ENCODE peak calls at places on chromosomes 2 and 18, in four cellular contexts. One of them, this sample, is unnamed.
A peak's percentile ranks its signal among the peaks of the same experiment; 100 is the strongest.

GRCh38 chr2:127175821-127176354 is 44.2 kb downstream of the CYP27C1 start:
- DNase-seq in fibroblast of lung: peak; percentile 69
- DNase-seq in H1: no peak
- DNase-seq in neuronal stem cell: no peak
- DNase-seq in this sample: no peak

GRCh38 chr18:34915046-34915445 is 126.2 kb upstream of the MAPRE2 start:
- DNase-seq in fibroblast of lung: no peak
- DNase-seq in H1: no peak
- DNase-seq in neuronal stem cell: no peak
- DNase-seq in this sample: no peak

GRCh38 chr2:3669656-3670055 is 11.7 kb downstream of the ALLC start:
- DNase-seq in fibroblast of lung: no peak
- DNase-seq in H1: peak; percentile 26
- DNase-seq in neuronal stem cell: no peak
- DNase-seq in this sample: no peak

GRCh38 chr18:70368903-70369302 is 80.1 kb downstream of the SOCS6 start:
- DNase-seq in fibroblast of lung: no peak
- DNase-seq in H1: no peak
- DNase-seq in neuronal stem cell: no peak
- DNase-seq in this sample: no peak

GRCh38 chr2:210617732-210618330 is 61.4 kb downstream of the CPS1 start:
- DNase-seq in fibroblast of lung: peak; percentile 58
- DNase-seq in H1: no peak
- DNase-seq in neuronal stem cell: peak; percentile 23
- DNase-seq in this sample: no peak

GRCh38 chr2:48346124-48346536 is 183.8 kb upstream of the STON1 start:
- DNase-seq in fibroblast of lung: peak; percentile 92
- DNase-seq in H1: no peak
- DNase-seq in neuronal stem cell: no peak
- DNase-seq in this sample: no peak

GRCh38 chr2:65017335-65017734 is 28.1 kb downstream of the SLC1A4 start:
- DNase-seq in fibroblast of lung: no peak
- DNase-seq in H1: no peak
- DNase-seq in neuronal stem cell: no peak
- DNase-seq in this sample: no peak

GRCh38 chr2:72415256-72415655 is 267.6 kb upstream of the CYP26B1 start:
- DNase-seq in fibroblast of lung: peak; percentile 28
- DNase-seq in H1: no peak
- DNase-seq in neuronal stem cell: no peak
- DNase-seq in this sample: no peak

GRCh38 chr2:88967844-88968243 is 276.4 kb downstream of the RPIA start:
- DNase-seq in fibroblast of lung: no peak
- DNase-seq in H1: no peak
- DNase-seq in neuronal stem cell: no peak
- DNase-seq in this sample: no peak

GRCh38 chr2:70964596-70965386 is 13.6 kb upstream of the ANKRD53 start:
- DNase-seq in fibroblast of lung: peak; percentile 66
- DNase-seq in H1: peak; percentile 92
- DNase-seq in neuronal stem cell: peak; percentile 73
- DNase-seq in this sample: no peak

GRCh38 chr2:183951636-183952035 is 646.7 kb upstream of the ZNF804A start:
- DNase-seq in fibroblast of lung: peak; percentile 78
- DNase-seq in H1: no peak
- DNase-seq in neuronal stem cell: no peak
- DNase-seq in this sample: no peak

GRCh38 chr18:54888933-54889332 is 60.7 kb downstream of the RAB27B start:
- DNase-seq in fibroblast of lung: peak; percentile 57
- DNase-seq in H1: no peak
- DNase-seq in neuronal stem cell: no peak
- DNase-seq in this sample: no peak

GRCh38 chr18:71136487-71136886 is 847.6 kb downstream of the SOCS6 start:
- DNase-seq in fibroblast of lung: no peak
- DNase-seq in H1: no peak
- DNase-seq in neuronal stem cell: no peak
- DNase-seq in this sample: no peak

GRCh38 chr2:156672569-156673270 is 236.5 kb downstream of the GPD2 start:
- DNase-seq in fibroblast of lung: peak; percentile 25
- DNase-seq in H1: no peak
- DNase-seq in neuronal stem cell: no peak
- DNase-seq in this sample: no peak

GRCh38 chr18:31070206-31070605 is 27.7 kb upstream of the DSC3 start:
- DNase-seq in fibroblast of lung: peak; percentile 9
- DNase-seq in H1: no peak
- DNase-seq in neuronal stem cell: no peak
- DNase-seq in this sample: no peak

GRCh38 chr2:146818122-146818521 is 1026.7 kb upstream of the ACVR2A start:
- DNase-seq in fibroblast of lung: peak; percentile 61
- DNase-seq in H1: no peak
- DNase-seq in neuronal stem cell: no peak
- DNase-seq in this sample: no peak

GRCh38 chr18:31267823-31268481 is 50.0 kb upstream of the DSG1 start:
- DNase-seq in fibroblast of lung: no peak
- DNase-seq in H1: no peak
- DNase-seq in neuronal stem cell: no peak
- DNase-seq in this sample: no peak

GRCh38 chr2:64312622-64312948 is 141.4 kb upstream of the LGALSL start:
- DNase-seq in fibroblast of lung: no peak
- DNase-seq in H1: peak; percentile 43
- DNase-seq in neuronal stem cell: no peak
- DNase-seq in this sample: no peak

GRCh38 chr2:96527990-96528679 is 8.4 kb upstream of the ARID5A start:
- DNase-seq in fibroblast of lung: peak; percentile 44
- DNase-seq in H1: no peak
- DNase-seq in neuronal stem cell: no peak
- DNase-seq in this sample: no peak

GRCh38 chr2:127661072-127661618 is 14.2 kb downstream of the LIMS2 start:
- DNase-seq in fibroblast of lung: no peak
- DNase-seq in H1: no peak
- DNase-seq in neuronal stem cell: no peak
- DNase-seq in this sample: no peak

GRCh38 chr2:219662566-219662965 is 35.1 kb downstream of the SLC4A3 start:
- DNase-seq in fibroblast of lung: no peak
- DNase-seq in H1: no peak
- DNase-seq in neuronal stem cell: no peak
- DNase-seq in this sample: no peak

GRCh38 chr2:220279840-220280239 is 652.4 kb downstream of the SLC4A3 start:
- DNase-seq in fibroblast of lung: no peak
- DNase-seq in H1: no peak
- DNase-seq in neuronal stem cell: no peak
- DNase-seq in this sample: no peak

GRCh38 chr2:169877406-169877805 is 50.2 kb downstream of the UBR3 start:
- DNase-seq in fibroblast of lung: peak; percentile 54
- DNase-seq in H1: no peak
- DNase-seq in neuronal stem cell: no peak
- DNase-seq in this sample: no peak

GRCh38 chr2:19124135-19124534 is 234.3 kb downstream of the OSR1 start:
- DNase-seq in fibroblast of lung: peak; percentile 42
- DNase-seq in H1: no peak
- DNase-seq in neuronal stem cell: no peak
- DNase-seq in this sample: no peak

GRCh38 chr2:88521445-88522070 is 69.1 kb upstream of the FOXI3 start:
- DNase-seq in fibroblast of lung: no peak
- DNase-seq in H1: no peak
- DNase-seq in neuronal stem cell: no peak
- DNase-seq in this sample: no peak

GRCh38 chr2:27198627-27199026 is 13.2 kb upstream of the ATRAID start:
- DNase-seq in fibroblast of lung: no peak
- DNase-seq in H1: no peak
- DNase-seq in neuronal stem cell: no peak
- DNase-seq in this sample: no peak

GRCh38 chr2:52128081-52128480 is 1096.1 kb upstream of the NRXN1 start:
- DNase-seq in fibroblast of lung: peak; percentile 12
- DNase-seq in H1: no peak
- DNase-seq in neuronal stem cell: no peak
- DNase-seq in this sample: no peak

GRCh38 chr2:231057590-231057989 is 923 bp downstream of the PSMD1 start:
- DNase-seq in fibroblast of lung: peak; percentile 30
- DNase-seq in H1: no peak
- DNase-seq in neuronal stem cell: no peak
- DNase-seq in this sample: no peak

GRCh38 chr18:37306420-37306819 is 259.2 kb downstream of the CELF4 start:
- DNase-seq in fibroblast of lung: no peak
- DNase-seq in H1: no peak
- DNase-seq in neuronal stem cell: no peak
- DNase-seq in this sample: no peak

GRCh38 chr2:15782009-15782751 is 158.2 kb upstream of the MYCN start:
- DNase-seq in fibroblast of lung: no peak
- DNase-seq in H1: no peak
- DNase-seq in neuronal stem cell: no peak
- DNase-seq in this sample: no peak

GRCh38 chr18:36181386-36181785 is 5.9 kb upstream of the MOCOS start:
- DNase-seq in fibroblast of lung: no peak
- DNase-seq in H1: no peak
- DNase-seq in neuronal stem cell: no peak
- DNase-seq in this sample: no peak

GRCh38 chr2:206083602-206084467 is 2.1 kb downstream of the INO80D start:
- DNase-seq in fibroblast of lung: peak; percentile 9
- DNase-seq in H1: peak; percentile 75
- DNase-seq in neuronal stem cell: no peak
- DNase-seq in this sample: no peak

GRCh38 chr2:217943379-217944321 is 59.1 kb downstream of the TNS1 start:
- DNase-seq in fibroblast of lung: peak; percentile 44
- DNase-seq in H1: peak; percentile 83
- DNase-seq in neuronal stem cell: peak; percentile 50
- DNase-seq in this sample: no peak

GRCh38 chr2:102241616-102242260 is 54.9 kb downstream of the IL1RL2 start:
- DNase-seq in fibroblast of lung: no peak
- DNase-seq in H1: peak; percentile 6
- DNase-seq in neuronal stem cell: no peak
- DNase-seq in this sample: no peak

GRCh38 chr2:112588611-112589045 is 4.2 kb downstream of the CHCHD5 start:
- DNase-seq in fibroblast of lung: no peak
- DNase-seq in H1: no peak
- DNase-seq in neuronal stem cell: no peak
- DNase-seq in this sample: no peak

GRCh38 chr2:193966590-193966989 is 1690.4 kb upstream of the SLC39A10 start:
- DNase-seq in fibroblast of lung: peak; percentile 57
- DNase-seq in H1: no peak
- DNase-seq in neuronal stem cell: no peak
- DNase-seq in this sample: no peak

GRCh38 chr2:121283670-121284245 is 1.2 kb downstream of the TFCP2L1 start:
- DNase-seq in fibroblast of lung: no peak
- DNase-seq in H1: no peak
- DNase-seq in neuronal stem cell: no peak
- DNase-seq in this sample: no peak

GRCh38 chr2:210584834-210585233 is 28.4 kb downstream of the CPS1 start:
- DNase-seq in fibroblast of lung: peak; percentile 15
- DNase-seq in H1: no peak
- DNase-seq in neuronal stem cell: no peak
- DNase-seq in this sample: no peak

GRCh38 chr2:98730053-98730850 is 680 bp downstream of the MGAT4A start:
- DNase-seq in fibroblast of lung: no peak
- DNase-seq in H1: peak; percentile 62
- DNase-seq in neuronal stem cell: peak; percentile 29
- DNase-seq in this sample: no peak

DNA sequence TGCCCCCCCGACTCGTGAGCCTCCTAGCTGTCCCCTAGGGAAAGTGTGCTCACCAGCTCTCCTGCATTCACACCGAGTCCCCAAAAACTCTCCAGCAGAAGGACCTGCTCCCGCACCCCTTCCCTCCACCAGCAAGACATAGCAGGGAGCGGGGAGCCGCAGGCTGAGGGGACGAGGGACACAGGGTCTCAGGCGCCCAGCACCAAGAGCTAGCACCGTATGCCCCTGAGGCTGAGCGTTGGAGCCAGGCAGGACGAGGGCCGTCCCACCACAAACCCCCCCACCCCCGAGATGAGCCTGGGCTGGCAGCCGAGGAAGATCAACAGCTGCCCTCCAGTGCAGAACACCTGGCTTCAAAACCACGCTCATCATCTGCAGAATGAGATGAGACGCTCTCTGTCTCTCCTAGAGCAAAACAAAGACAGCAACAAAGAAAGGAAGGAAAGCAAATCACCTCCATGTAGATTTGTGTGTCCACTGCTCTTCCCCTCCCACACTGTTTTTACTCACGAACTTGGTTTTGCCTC is 39.8 kb upstream of the SALL3 start:
- DNase-seq in fibroblast of lung: no peak
- DNase-seq in H1: no peak
- DNase-seq in neuronal stem cell: no peak
- DNase-seq in this sample: no peak
- H3K9me3 ChIP-seq in fibroblast of lung: no peaks in the 10 kb centered on the region
- H3K9me3 ChIP-seq in H1: peaks cover 2% of the 10 kb centered on the region
- H3K9me3 ChIP-seq in neuronal stem cell: no peaks in the 10 kb centered on the region
- H3K9me3 ChIP-seq in this sample: no peaks in the 10 kb centered on the region

DNA sequence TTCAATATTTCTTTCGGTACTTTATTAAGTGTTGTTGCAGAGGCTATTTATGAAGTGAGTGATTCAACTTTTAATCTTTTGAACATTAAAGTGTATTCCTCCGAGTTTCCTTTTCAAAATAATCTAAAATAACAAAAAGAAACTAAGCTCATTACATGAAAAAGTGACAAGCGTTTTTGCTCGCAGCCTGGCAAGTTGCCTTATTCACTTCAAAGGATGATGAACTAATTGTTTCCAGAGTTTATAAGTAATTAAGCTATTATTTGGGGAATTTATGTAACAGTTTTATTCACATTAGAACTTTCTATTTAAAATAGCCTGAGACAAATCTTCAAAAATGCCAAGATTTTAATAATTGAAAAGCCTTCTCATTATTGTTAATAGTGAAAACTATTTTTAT is 149.1 kb downstream of the MEIS1 start:
- DNase-seq in fibroblast of lung: peak; percentile 47
- DNase-seq in H1: no peak
- DNase-seq in neuronal stem cell: no peak
- DNase-seq in this sample: no peak
- H3K27me3 ChIP-seq in fibroblast of lung: no peaks in the 10 kb centered on the region
- H3K27me3 ChIP-seq in H1: peaks cover 31% of the 10 kb centered on the region
- H3K27me3 ChIP-seq in neuronal stem cell: peaks cover 60% of the 10 kb centered on the region
- H3K27me3 ChIP-seq in this sample: peaks cover 32% of the 10 kb centered on the region

DNA sequence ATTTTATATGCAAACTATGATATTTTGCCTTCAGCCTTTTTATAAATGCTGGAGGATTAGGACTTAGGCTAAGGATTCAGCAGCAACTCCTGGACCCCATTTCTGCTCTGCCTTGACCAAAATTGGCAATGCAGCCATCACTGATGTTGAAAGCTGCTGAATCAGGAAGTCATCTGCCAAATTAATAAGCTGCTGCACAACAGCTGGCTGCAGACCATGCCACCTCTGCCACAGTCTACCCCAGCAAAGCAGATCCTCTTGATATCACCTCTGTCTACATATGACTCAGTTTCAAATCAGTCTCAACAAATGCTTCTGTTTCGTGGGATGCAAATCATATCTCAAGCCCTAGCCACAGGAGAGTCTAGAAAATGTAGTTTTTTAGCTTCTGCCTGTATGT is 7.1 kb upstream of the SOS1 start:
- DNase-seq in fibroblast of lung: peak; percentile 72
- DNase-seq in H1: no peak
- DNase-seq in neuronal stem cell: no peak
- DNase-seq in this sample: no peak
- H3K27ac ChIP-seq in fibroblast of lung: peak overlapping the region; percentile 23
- H3K27ac ChIP-seq in H1: no peak overlapping the region
- H3K27ac ChIP-seq in neuronal stem cell: no peak overlapping the region
- H3K27ac ChIP-seq in this sample: no peak overlapping the region

GRCh38 chr2:239714116-239714515 is 311.0 kb downstream of the NDUFA10 start:
- DNase-seq in fibroblast of lung: no peak
- DNase-seq in H1: no peak
- DNase-seq in neuronal stem cell: no peak
- DNase-seq in this sample: no peak
- H3K9me3 ChIP-seq in fibroblast of lung: no peaks in the 10 kb centered on the region
- H3K9me3 ChIP-seq in H1: peaks cover 23% of the 10 kb centered on the region
- H3K9me3 ChIP-seq in neuronal stem cell: peaks cover 16% of the 10 kb centered on the region
- H3K9me3 ChIP-seq in this sample: no peaks in the 10 kb centered on the region